ENCODE peak calls at places on chromosomes 16 and 17, in four cellular contexts. X is AG10803, S is right atrium auricular region, C is breast epithelium. N is an unnamed sample.

GRCh38 chr16:82138478-82139285 is 31.3 kb downstream of the MPHOSPH6 start:
- DNase-seq in X (no peak), S (no peak), C (no peak), N (no peak)

GRCh38 chr17:79141578-79142338 is 67.1 kb downstream of the ENGASE start:
- DNase-seq in X (no peak), S (no peak), C (no peak), N (no peak)

GRCh38 chr17:29855686-29856085 is 74.3 kb downstream of the SSH2 start:
- DNase-seq in X (peak), S (no peak), C (no peak), N (no peak)

GRCh38 chr17:27236710-27237315 is 57.1 kb upstream of the WSB1 start:
- DNase-seq in X (peak), S (peak), C (peak), N (peak)

GRCh38 chr17:70913086-70913485 is 743.8 kb downstream of the KCNJ2 start:
- DNase-seq in X (peak), S (no peak), C (no peak), N (no peak)

GRCh38 chr17:72560303-72561247 is 439.8 kb downstream of the SOX9 start:
- DNase-seq in X (peak), S (no peak), C (no peak), N (no peak)

GRCh38 chr17:48515925-48516900 is 14.6 kb downstream of the HOXB1 start:
- DNase-seq in X (no peak), S (no peak), C (no peak), N (no peak)

GRCh38 chr17:2815781-2816185 is 19.5 kb downstream of the RAP1GAP2 start:
- DNase-seq in X (no peak), S (no peak), C (no peak), N (no peak)

GRCh38 chr17:69818467-69818866 is 256.6 kb upstream of the KCNJ16 start:
- DNase-seq in X (no peak), S (no peak), C (no peak), N (no peak)

DNA sequence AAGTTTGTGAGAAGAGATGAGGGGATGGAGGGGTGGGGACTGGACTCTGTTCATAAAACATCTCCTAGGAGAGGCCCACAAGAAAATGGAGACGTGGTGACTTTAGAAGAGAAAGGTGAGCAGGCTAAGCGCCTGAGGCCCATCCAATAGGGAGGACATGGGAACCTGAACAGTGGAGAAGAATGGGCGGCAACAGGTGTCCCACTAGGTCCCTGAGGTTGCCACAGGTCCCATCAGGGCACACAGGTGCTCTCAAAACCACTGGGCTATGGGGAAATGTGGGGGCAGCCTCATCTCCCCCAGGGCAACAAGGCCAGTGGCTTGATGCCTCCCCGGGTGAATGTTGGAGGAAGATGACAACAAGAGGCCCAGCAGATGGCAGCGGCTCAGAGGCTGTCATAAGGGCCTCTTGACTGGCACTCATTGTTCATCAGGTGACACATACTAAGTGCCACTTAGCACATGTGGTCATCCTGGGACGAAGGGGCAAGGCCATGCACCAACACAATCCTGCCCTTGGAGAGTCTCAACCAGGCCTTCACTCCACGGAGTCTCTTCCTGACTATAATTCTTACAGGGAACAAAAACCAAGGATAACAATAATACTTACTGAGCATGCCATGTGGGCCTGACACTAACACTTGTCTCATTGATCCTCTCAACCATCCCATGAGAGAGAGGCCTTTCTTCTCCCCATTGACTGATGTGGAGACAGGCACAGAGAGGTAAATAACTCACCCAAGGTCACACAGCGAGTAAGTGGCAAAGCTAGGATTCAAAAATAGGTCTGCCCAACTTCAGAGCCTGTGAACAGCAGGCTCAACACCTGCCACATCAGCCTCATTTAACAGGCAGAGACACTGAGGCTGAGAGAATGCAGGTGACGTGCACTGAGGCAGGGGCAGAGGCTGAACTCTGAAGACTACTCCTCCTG is 38.0 kb downstream of the CUEDC1 start:
- DNase-seq in X (no peak), S (no peak), C (no peak), N (no peak)
- TF ChIP-seq CTCF in X (no peak), S (no peak), C (no peak), N (no peak)

DNA sequence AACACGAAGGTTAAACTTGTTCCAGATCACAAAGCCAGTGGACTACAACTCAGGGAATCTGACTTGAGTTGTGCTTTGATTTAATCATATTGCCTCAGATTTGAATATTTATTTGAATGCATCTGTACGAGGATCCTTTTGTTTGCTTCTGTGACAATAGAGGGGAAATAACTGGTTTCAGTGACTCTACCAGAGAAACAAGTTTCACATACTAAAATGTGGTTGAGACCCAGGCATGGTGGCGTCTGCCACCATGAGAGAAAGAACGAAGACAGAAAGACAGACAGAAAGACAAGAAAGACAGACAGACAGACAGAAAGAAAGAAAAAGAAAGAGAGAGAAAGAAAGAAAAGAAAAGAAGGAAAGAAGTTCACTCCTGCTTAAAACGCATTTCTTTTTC is 24.0 kb downstream of the YWHAE start:
- DNase-seq in X (no peak), S (no peak), C (no peak), N (no peak)
- TF ChIP-seq CTCF in X (no peak), S (no peak), C (no peak), N (no peak)

GRCh38 chr16:50316102-50316847 is 49.9 kb downstream of the ADCY7 start:
- DNase-seq in X (no peak), S (no peak), C (no peak), N (no peak)
- TF ChIP-seq CTCF in X (no peak), S (no peak), C (no peak), N (no peak)

GRCh38 chr17:45794840-45795239 is 10.7 kb downstream of the CRHR1 start:
- DNase-seq in X (no peak), S (no peak), C (no peak), N (no peak)

GRCh38 chr17:45791935-45792334 is 7.8 kb downstream of the CRHR1 start:
- DNase-seq in X (no peak), S (no peak), C (peak), N (no peak)

GRCh38 chr17:45793999-45794540 is 9.9 kb downstream of the CRHR1 start:
- DNase-seq in X (no peak), S (no peak), C (no peak), N (no peak)

GRCh38 chr17:45792437-45792836 is 8.3 kb downstream of the CRHR1 start:
- DNase-seq in X (no peak), S (no peak), C (no peak), N (no peak)

GRCh38 chr17:45792995-45793755 is 9.1 kb downstream of the CRHR1 start:
- DNase-seq in X (no peak), S (no peak), C (no peak), N (no peak)
- TF ChIP-seq CTCF in X (no peak), S (no peak), C (no peak), N (no peak)

DNA sequence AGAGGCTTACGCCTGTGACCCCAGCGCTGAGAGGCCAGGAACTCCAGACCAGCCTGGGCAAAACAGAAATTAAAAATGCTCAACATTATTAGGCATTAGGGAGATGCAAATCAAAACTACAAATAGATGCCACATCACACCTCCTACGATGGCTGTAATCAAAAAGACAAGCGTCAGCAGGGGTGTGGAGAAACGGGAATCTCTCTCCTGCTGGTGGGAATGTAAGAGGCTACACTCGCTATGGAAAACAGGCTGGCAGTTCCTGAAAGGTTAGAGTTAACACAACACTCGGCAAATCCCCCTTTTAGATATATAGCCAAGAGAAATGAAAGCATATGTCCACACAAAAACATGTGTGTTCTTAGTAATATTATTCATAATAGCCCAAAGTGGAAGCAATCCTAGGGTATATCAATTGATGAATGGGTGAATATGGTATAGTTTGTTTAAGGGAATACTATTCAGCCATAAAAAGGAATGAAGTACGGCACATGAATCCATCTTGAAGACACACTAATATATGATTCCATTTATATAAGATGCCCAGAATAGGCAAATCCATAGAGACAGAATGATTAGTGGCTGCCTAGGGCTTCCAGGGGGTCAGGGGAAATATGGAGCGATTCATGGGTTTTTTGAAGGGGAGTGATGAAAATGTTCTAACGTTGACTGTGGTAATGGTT is 1.8 kb upstream of the NPRL3 start:
- DNase-seq in X (no peak), S (no peak), C (no peak), N (no peak)
- TF ChIP-seq CTCF in X (no peak), S (no peak), C (no peak), N (no peak)

DNA sequence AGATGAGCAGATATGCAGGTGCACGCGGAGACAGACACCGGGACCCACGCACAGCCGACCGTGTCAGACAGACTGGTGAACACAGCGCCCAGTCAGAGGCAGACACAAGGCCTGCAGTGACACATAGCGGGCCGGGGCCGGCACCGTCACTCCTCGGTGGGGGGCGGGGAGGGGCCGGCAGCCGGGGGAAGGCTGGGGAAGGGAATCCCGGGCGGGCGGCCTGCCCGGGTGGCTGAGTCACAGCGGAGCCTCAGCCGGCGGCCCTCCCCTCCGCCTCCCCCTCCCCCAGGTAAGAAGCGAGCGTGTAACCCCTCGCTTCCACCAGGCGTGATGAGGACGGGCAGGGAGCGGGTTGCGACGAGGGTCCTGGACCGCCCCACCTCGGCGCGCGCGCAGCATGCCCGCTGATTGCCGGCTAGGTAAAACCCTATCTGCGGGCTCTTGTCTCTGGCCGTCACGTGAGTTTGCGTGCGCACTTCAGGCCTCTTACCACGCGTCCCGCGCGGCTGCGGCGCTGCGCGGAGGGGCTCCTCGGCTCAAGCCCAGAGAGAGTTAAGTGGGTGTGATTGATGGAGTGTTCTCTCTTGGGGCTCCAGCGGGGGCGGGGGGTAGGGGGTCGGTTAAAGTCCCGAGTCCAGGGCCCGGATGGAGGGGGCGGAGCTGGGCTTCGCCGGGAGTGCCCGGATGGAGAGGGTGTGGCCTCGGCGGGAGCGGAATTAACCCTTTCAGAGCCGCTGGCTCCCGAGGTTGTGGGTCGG is 7.8 kb downstream of the KDM6B start:
- DNase-seq in X (peak), S (peak), C (peak), N (peak)
- TF ChIP-seq CTCF in X (no peak), S (peak), C (peak), N (no peak)

DNA sequence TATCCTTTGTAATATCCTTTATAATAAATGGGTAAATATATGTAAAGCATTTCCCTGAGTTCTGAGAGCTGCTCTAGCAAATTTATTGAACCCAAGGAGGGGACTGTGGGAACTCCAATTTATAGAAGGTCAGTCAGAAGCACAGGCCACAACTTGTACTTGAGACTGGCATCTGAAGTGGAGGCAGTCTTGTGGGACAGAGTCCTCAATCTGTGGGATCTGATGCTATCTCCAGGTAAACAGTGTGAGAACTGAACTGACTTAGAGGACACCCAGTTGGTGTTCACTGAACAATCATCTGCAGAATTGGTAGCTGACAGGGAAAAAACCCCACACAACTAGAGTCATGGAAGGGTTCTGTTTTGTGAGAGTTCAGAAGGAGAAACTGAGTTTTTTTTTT is 34.0 kb downstream of the AKAP10 start:
- DNase-seq in X (no peak), S (no peak), C (no peak), N (no peak)
- TF ChIP-seq CTCF in X (no peak), S (no peak), C (no peak), N (no peak)

GRCh38 chr16:80317132-80318098 is 223.4 kb upstream of the DYNLRB2 start:
- DNase-seq in X (no peak), S (no peak), C (no peak), N (no peak)
- TF ChIP-seq CTCF in X (peak), S (no peak), C (no peak), N (no peak)

DNA sequence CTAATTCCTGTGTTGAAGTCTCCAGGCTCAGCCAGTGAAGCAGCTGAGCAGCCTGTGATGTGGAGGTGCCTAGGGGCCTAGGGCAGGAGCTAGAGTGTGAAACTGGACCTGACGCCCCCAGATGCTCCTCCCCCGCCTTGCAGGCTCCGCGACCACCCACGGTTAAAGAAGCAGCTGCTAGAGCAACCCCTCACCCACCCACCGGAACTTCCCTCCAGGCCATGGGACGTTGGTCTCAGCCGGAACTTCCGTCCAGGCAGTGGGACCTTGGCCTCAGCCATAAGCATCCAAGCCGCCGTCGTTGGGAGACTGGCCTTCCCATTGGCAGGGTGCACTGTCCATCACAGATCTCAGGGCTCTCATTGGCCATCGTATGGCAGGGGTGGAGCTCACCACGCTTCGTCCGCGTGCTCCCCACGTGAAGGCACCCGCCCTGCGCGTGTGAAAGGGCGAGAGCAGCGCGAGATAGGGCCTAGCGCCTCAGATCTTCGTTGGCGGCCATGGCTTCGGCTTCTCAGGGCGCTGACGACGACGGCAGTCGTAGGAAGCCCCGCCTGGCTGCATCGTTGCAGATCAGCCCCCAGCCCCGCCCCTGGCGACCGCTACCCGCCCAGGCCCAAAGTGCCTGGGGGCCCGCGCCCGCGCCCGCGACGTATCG is at the start of gene ADAD2:
- DNase-seq in X (no peak), S (no peak), C (no peak), N (no peak)
- TF ChIP-seq CTCF in X (no peak), S (no peak), C (no peak), N (no peak)

N was measured in omental fat pad.